ENCODE peak calls at places on chromosomes 13 and 19, in six cellular contexts. Y, O, U, D, G and C are unnamed samples. For H3K9me3 and H3K36me3, the result is how much of the 10 kb centered on the place peaks cover.

GRCh38 chr13:46648166-46648607 is 95.2 kb downstream of the LRCH1 start:
- DNase-seq in O (no peak), D (peak), G (no peak), U (no peak), Y (no peak), C (peak)

GRCh38 chr13:111503376-111503775 is 182.9 kb downstream of the TEX29 start:
- DNase-seq in D (no peak), O (no peak), Y (peak), G (no peak), U (peak), C (no peak)

GRCh38 chr13:110308377-110309158 is 1.5 kb downstream of the COL4A2 start:
- DNase-seq in D (peak), O (no peak), U (no peak), G (no peak), Y (peak), C (no peak)

GRCh38 chr13:99658266-99658991 is 157.2 kb downstream of the TM9SF2 start:
- DNase-seq in O (no peak), U (peak), Y (no peak), G (no peak), D (peak), C (peak)

GRCh38 chr19:16293133-16294085 is 31.2 kb upstream of the KLF2 start:
- DNase-seq in Y (peak), U (peak), D (peak), O (peak), G (peak), C (no peak)

GRCh38 chr19:46390121-46390858 is 23.1 kb downstream of the CCDC8 start:
- DNase-seq in Y (no peak), D (no peak), U (no peak), G (no peak), O (no peak), C (no peak)

GRCh38 chr19:43789029-43789428 is 8.3 kb upstream of the KCNN4 start:
- DNase-seq in O (no peak), G (no peak), Y (peak), D (no peak), U (no peak), C (no peak)

GRCh38 chr13:36666482-36667264 is 7.1 kb upstream of the SERTM1 start:
- DNase-seq in D (no peak), Y (no peak), U (no peak), G (no peak), O (no peak), C (no peak)

GRCh38 chr19:31459430-31459829 is 110.2 kb upstream of the TSHZ3 start:
- DNase-seq in D (no peak), U (no peak), G (no peak), Y (no peak), O (no peak), C (no peak)

GRCh38 chr19:43534811-43535761 is 2.1 kb downstream of the ZNF575 start:
- DNase-seq in G (peak), U (peak), D (peak), Y (peak), O (no peak), C (peak)

GRCh38 chr13:43787998-43788397 is 1.2 kb upstream of the ENOX1 start:
- DNase-seq in U (no peak), Y (peak), O (no peak), G (no peak), D (peak), C (peak)

GRCh38 chr19:33296473-33297060 is 5.8 kb downstream of the CEBPA start:
- DNase-seq in Y (peak), O (no peak), G (no peak), U (peak), D (no peak), C (no peak)

GRCh38 chr19:43290568-43291359 is 21.4 kb upstream of the PSG9 start:
- DNase-seq in O (no peak), Y (no peak), D (no peak), U (no peak), G (no peak), C (no peak)

GRCh38 chr19:46821512-46822359 is 28.9 kb downstream of the AP2S1 start:
- DNase-seq in Y (peak), G (no peak), U (no peak), O (no peak), D (no peak), C (no peak)

GRCh38 chr13:99617474-99618255 is 116.4 kb downstream of the TM9SF2 start:
- DNase-seq in D (no peak), U (no peak), G (no peak), O (no peak), Y (no peak), C (peak)

GRCh38 chr19:46081928-46082727 is 41.3 kb upstream of the IGFL4 start:
- DNase-seq in U (no peak), O (no peak), Y (peak), D (peak), G (no peak), C (peak)

GRCh38 chr19:3450796-3451411 is 29.4 kb downstream of the SMIM24 start:
- DNase-seq in Y (peak), G (peak), U (no peak), D (peak), O (peak), C (no peak)

GRCh38 chr19:54208784-54209057 is 8.1 kb downstream of the RPS9 start:
- DNase-seq in O (no peak), D (no peak), G (no peak), U (no peak), Y (no peak), C (no peak)

GRCh38 chr19:10769533-10770491 is 51.9 kb downstream of the DNM2 start:
- DNase-seq in D (peak), U (no peak), O (no peak), G (no peak), Y (peak), C (peak)

GRCh38 chr19:32676186-32676894 is 692 bp downstream of the RGS9BP start:
- DNase-seq in Y (no peak), O (no peak), G (no peak), D (no peak), U (no peak), C (no peak)

GRCh38 chr13:44667950-44668349 is 91.8 kb upstream of the TSC22D1 start:
- DNase-seq in O (no peak), G (no peak), D (no peak), U (no peak), Y (peak), C (no peak)

DNA sequence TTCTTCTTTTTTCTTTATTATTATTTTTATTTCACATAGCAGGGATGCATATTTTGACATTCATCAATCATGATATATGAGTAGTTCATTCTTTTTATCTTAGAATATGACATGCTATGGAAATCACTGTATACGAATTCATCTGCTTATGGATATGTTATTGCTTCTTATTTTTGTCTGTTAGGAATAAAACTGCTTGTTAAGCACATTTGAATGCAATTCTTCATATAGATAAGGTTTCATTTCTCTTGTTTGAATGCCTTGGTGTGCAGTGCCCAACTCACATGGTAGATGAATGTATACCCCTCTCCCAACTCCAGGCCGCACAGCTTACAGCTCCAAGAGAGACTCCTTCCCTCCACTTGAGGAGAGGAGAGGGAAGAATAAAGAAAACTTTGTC is 11.3 kb downstream of the ZNF776 start:
- DNase-seq in O (no peak), Y (no peak), D (no peak), U (no peak), G (no peak), C (no peak)
- H3K9me3 ChIP-seq in O (half or more), Y (under half), D (under half), U (half or more), G (half or more), C (under half)

GRCh38 chr19:48968179-48968661 is 3.1 kb downstream of the FTL start:
- DNase-seq in G (no peak), O (no peak), U (no peak), Y (peak), D (no peak), C (no peak)

GRCh38 chr19:48970139-48970766 is 5.1 kb downstream of the FTL start:
- DNase-seq in U (no peak), D (no peak), G (no peak), O (no peak), Y (peak), C (no peak)

GRCh38 chr19:48968813-48969218 is 3.7 kb downstream of the FTL start:
- DNase-seq in O (no peak), U (no peak), Y (peak), G (no peak), D (no peak), C (no peak)

GRCh38 chr19:48969276-48970138 is 4.4 kb downstream of the FTL start:
- DNase-seq in Y (peak), G (no peak), U (no peak), O (no peak), D (no peak), C (peak)

DNA sequence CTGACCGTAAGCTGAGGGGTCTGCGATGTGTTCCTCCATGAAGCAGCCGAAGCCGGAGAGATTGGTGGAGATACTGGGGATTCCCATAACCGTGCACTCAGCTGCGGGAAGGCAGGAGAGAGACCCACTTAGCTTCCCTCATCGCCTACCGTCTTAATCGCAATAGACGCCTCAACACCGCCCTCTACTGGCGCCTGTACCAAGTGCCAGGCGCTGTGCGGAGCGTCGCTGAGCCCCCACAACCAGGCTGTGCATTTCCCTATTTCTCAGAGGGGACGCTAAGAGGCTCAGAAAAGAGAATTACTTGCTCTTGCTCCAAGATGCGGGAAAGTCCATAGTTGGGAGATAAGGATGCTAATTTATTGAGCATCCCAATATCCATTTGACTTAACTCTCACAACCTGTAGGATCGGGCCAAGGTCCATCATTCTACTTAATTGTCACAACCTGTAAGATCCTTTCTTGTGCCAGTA is 5.8 kb downstream of the FTL start:
- DNase-seq in U (no peak), G (no peak), D (peak), O (no peak), Y (peak), C (peak)
- H3K36me3 ChIP-seq in U (under half), G (half or more), D (under half), O (half or more), Y (under half), C (under half)

GRCh38 chr19:18322318-18322758 is 538 bp downstream of the LSM4 start:
- DNase-seq in D (peak), O (no peak), U (no peak), G (no peak), Y (peak), C (peak)
- TF ChIP-seq CTCF in D (no peak), O (no peak), U (no peak), G (no peak), Y (peak), C (peak)

GRCh38 chr13:23806874-23807522 is 82.2 kb downstream of the MIPEP start:
- DNase-seq in D (no peak), G (no peak), O (no peak), Y (no peak), U (no peak), C (no peak)

GRCh38 chr13:23810842-23811241 is 78.4 kb downstream of the MIPEP start:
- DNase-seq in D (no peak), U (no peak), Y (no peak), O (no peak), G (no peak), C (no peak)

GRCh38 chr13:23808803-23809202 is 80.4 kb downstream of the MIPEP start:
- DNase-seq in D (no peak), O (no peak), Y (no peak), U (no peak), G (no peak), C (no peak)

GRCh38 chr13:23813635-23814034 is 75.6 kb downstream of the MIPEP start:
- DNase-seq in U (no peak), O (no peak), D (no peak), Y (no peak), G (no peak), C (peak)

GRCh38 chr13:23811366-23812027 is 77.7 kb downstream of the MIPEP start:
- DNase-seq in Y (no peak), D (no peak), O (no peak), U (no peak), G (no peak), C (no peak)
- H3K9me3 ChIP-seq in Y (under half), D (under half), O (under half), U (under half), G (under half), C (under half)

GRCh38 chr19:5618591-5618990 is 4.0 kb downstream of the SAFB2 start:
- DNase-seq in U (no peak), O (no peak), Y (no peak), D (no peak), G (no peak), C (no peak)
- H3K36me3 ChIP-seq in U (under half), O (under half), Y (half or more), D (under half), G (under half), C (half or more)

GRCh38 chr19:2318923-2319322 is 9.5 kb downstream of the LSM7 start:
- DNase-seq in G (no peak), O (no peak), U (no peak), D (no peak), Y (no peak), C (no peak)

GRCh38 chr19:2315818-2316353 is 7.9 kb upstream of the LINGO3 start:
- DNase-seq in U (no peak), D (peak), Y (peak), O (peak), G (no peak), C (peak)

GRCh38 chr19:2317300-2317699 is 9.3 kb upstream of the LINGO3 start:
- DNase-seq in Y (no peak), G (no peak), D (no peak), U (no peak), O (no peak), C (no peak)

GRCh38 chr19:2319551-2319950 is 8.8 kb downstream of the LSM7 start:
- DNase-seq in Y (no peak), D (no peak), G (no peak), U (no peak), O (no peak), C (no peak)

DNA sequence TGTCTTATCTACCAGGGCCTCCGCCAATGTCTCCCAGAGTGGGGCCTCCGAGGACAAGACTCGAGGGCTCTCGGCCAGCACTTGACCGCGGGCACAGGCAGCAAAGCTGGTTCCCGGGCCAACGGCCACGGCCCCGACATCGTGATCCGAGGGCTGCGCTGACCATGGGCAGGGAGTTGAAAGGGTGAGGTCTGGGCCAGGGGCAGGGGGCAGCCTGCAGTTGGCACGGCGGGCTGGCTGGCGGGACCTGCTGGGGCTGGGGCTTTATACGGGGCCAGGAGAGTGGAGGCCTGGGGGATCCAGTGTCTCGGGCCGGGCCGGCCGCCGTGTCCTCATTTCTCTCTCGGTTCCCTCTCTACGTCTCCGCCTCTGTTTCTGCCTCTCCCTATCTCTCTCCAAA is 9.8 kb upstream of the LINGO3 start:
- DNase-seq in Y (no peak), G (no peak), D (no peak), U (no peak), O (no peak), C (no peak)
- TF ChIP-seq CTCF in Y (no peak), G (no peak), D (no peak), U (no peak), O (no peak), C (no peak)